ENCODE peak calls at places on chromosome 5, in seven cellular contexts. One of them, this sample, is unnamed.

GRCh38 chr5:167284491-167284890 is 1007.0 kb upstream of the WWC1 start:
- DNase-seq in H9: no peak
- DNase-seq in mammary epithelial cell: peak; percentile 9
- DNase-seq in fibroblast of lung: peak; percentile 64
- DNase-seq in astrocyte: peak; percentile 49
- DNase-seq in colonic mucosa: no peak
- DNase-seq in IMR-90: peak; percentile 70
- DNase-seq in this sample: no peak

GRCh38 chr5:32618962-32619361 is 33.6 kb downstream of the SUB1 start:
- DNase-seq in colonic mucosa: no peak
- DNase-seq in IMR-90: no peak
- DNase-seq in mammary epithelial cell: no peak
- DNase-seq in astrocyte: no peak
- DNase-seq in H9: no peak
- DNase-seq in fibroblast of lung: no peak
- DNase-seq in this sample: no peak

GRCh38 chr5:20331826-20332225 is 343.8 kb upstream of the CDH18 start:
- DNase-seq in IMR-90: no peak
- DNase-seq in astrocyte: no peak
- DNase-seq in mammary epithelial cell: peak; percentile 21
- DNase-seq in H9: no peak
- DNase-seq in colonic mucosa: no peak
- DNase-seq in fibroblast of lung: no peak
- DNase-seq in this sample: no peak

GRCh38 chr5:156971415-156971814 is 8.4 kb upstream of the TIMD4 start:
- DNase-seq in fibroblast of lung: no peak
- DNase-seq in mammary epithelial cell: no peak
- DNase-seq in colonic mucosa: no peak
- DNase-seq in H9: no peak
- DNase-seq in IMR-90: no peak
- DNase-seq in astrocyte: no peak
- DNase-seq in this sample: no peak

GRCh38 chr5:173944512-173944911 is 44.5 kb upstream of the C5orf47 start:
- DNase-seq in colonic mucosa: no peak
- DNase-seq in IMR-90: no peak
- DNase-seq in mammary epithelial cell: no peak
- DNase-seq in astrocyte: no peak
- DNase-seq in fibroblast of lung: no peak
- DNase-seq in H9: no peak
- DNase-seq in this sample: no peak

GRCh38 chr5:6448622-6449464 is at the start of gene UBE2QL1:
- DNase-seq in H9: peak; percentile 45
- DNase-seq in IMR-90: no peak
- DNase-seq in mammary epithelial cell: peak; percentile 21
- DNase-seq in colonic mucosa: no peak
- DNase-seq in fibroblast of lung: peak; percentile 6
- DNase-seq in astrocyte: no peak
- DNase-seq in this sample: no peak

GRCh38 chr5:74950836-74951515 is 84.8 kb upstream of the FAM169A start:
- DNase-seq in H9: no peak
- DNase-seq in colonic mucosa: no peak
- DNase-seq in IMR-90: peak; percentile 38
- DNase-seq in fibroblast of lung: no peak
- DNase-seq in astrocyte: no peak
- DNase-seq in mammary epithelial cell: no peak
- DNase-seq in this sample: no peak

GRCh38 chr5:82544004-82544403 is 265.9 kb upstream of the RPS23 start:
- DNase-seq in IMR-90: no peak
- DNase-seq in colonic mucosa: no peak
- DNase-seq in H9: no peak
- DNase-seq in mammary epithelial cell: no peak
- DNase-seq in astrocyte: no peak
- DNase-seq in fibroblast of lung: no peak
- DNase-seq in this sample: no peak

GRCh38 chr5:38500861-38501260 is 55.6 kb downstream of the LIFR start:
- DNase-seq in astrocyte: peak; percentile 49
- DNase-seq in fibroblast of lung: peak; percentile 54
- DNase-seq in IMR-90: peak; percentile 76
- DNase-seq in colonic mucosa: no peak
- DNase-seq in mammary epithelial cell: peak; percentile 19
- DNase-seq in H9: no peak
- DNase-seq in this sample: no peak

GRCh38 chr5:127656825-127657224 is 7.9 kb downstream of the CTXN3 start:
- DNase-seq in H9: no peak
- DNase-seq in colonic mucosa: no peak
- DNase-seq in fibroblast of lung: no peak
- DNase-seq in mammary epithelial cell: no peak
- DNase-seq in astrocyte: no peak
- DNase-seq in IMR-90: no peak
- DNase-seq in this sample: no peak

DNA sequence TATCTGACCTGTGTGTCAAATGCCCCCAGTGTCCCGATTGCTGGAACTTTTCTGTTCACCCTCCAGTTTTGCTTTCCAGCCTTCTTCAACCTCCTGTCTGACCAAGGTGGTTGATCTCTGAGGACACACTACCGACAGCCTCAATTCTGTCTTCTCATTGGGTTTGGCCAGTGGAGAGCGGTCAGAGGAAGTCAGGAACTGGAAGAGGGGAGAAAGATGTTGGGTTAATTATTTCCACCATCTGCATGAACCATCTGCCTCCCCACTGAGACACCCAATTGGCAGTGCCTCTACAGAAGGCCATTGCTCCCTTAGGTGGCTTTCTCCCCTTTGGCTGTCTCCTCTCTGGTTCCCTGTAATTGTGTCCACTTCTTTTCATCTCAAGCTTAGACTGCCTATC is 154.3 kb upstream of the RAI14 start:
- DNase-seq in astrocyte: no peak
- DNase-seq in fibroblast of lung: no peak
- DNase-seq in colonic mucosa: no peak
- DNase-seq in mammary epithelial cell: no peak
- DNase-seq in IMR-90: no peak
- DNase-seq in H9: no peak
- DNase-seq in this sample: no peak
- H3K27ac ChIP-seq in astrocyte: no peak overlapping the region
- H3K27ac ChIP-seq in fibroblast of lung: no peak overlapping the region
- H3K27ac ChIP-seq in colonic mucosa: no peak overlapping the region
- H3K27ac ChIP-seq in mammary epithelial cell: no peak overlapping the region
- H3K27ac ChIP-seq in IMR-90: no peak overlapping the region
- H3K27ac ChIP-seq in H9: no peak overlapping the region
- H3K27ac ChIP-seq in this sample: no peak overlapping the region

GRCh38 chr5:176533390-176533789 is 3.8 kb downstream of the RNF44 start:
- DNase-seq in H9: no peak
- DNase-seq in astrocyte: no peak
- DNase-seq in mammary epithelial cell: no peak
- DNase-seq in IMR-90: no peak
- DNase-seq in colonic mucosa: no peak
- DNase-seq in fibroblast of lung: no peak
- DNase-seq in this sample: peak; percentile 66
- H3K4me1 ChIP-seq in H9: no peaks in the 10 kb centered on the region
- H3K4me1 ChIP-seq in astrocyte: peaks cover 31% of the 10 kb centered on the region
- H3K4me1 ChIP-seq in mammary epithelial cell: peaks cover 50% of the 10 kb centered on the region
- H3K4me1 ChIP-seq in IMR-90: peaks cover 24% of the 10 kb centered on the region
- H3K4me1 ChIP-seq in colonic mucosa: peaks cover 22% of the 10 kb centered on the region
- H3K4me1 ChIP-seq in fibroblast of lung: peaks cover 18% of the 10 kb centered on the region
- H3K4me1 ChIP-seq in this sample: peaks cover 13% of the 10 kb centered on the region

DNA sequence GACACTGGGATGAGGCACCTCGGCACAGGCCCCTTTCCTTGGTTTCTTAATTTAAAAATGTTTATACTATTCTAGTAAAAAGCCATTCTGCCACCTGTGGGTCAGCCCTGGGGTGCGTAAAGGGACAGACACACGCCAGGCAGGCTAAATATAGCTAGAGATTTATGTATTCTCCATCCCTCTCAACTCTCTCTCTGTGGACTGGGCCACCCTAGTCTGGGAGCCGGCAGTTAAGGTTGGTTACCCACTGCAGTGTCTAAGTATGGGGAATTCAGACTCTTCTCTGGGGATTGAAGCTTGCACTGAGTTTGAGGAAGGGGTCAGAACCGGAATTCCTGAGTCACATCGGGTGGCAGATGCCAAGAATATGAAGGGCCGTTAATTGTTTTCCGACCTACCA is 1.9 kb downstream of the NEURL1B start:
- DNase-seq in colonic mucosa: no peak
- DNase-seq in fibroblast of lung: no peak
- DNase-seq in mammary epithelial cell: no peak
- DNase-seq in astrocyte: no peak
- DNase-seq in H9: no peak
- DNase-seq in IMR-90: no peak
- DNase-seq in this sample: no peak
- H3K9ac ChIP-seq in colonic mucosa: peak overlapping the region; percentile 85
- H3K9ac ChIP-seq in fibroblast of lung: no peak overlapping the region
- H3K9ac ChIP-seq in mammary epithelial cell: no peak overlapping the region
- H3K9ac ChIP-seq in astrocyte: no peak overlapping the region
- H3K9ac ChIP-seq in H9: no peak overlapping the region
- H3K9ac ChIP-seq in IMR-90: no peak overlapping the region
- H3K9ac ChIP-seq in this sample: peak overlapping the region; percentile 40

DNA sequence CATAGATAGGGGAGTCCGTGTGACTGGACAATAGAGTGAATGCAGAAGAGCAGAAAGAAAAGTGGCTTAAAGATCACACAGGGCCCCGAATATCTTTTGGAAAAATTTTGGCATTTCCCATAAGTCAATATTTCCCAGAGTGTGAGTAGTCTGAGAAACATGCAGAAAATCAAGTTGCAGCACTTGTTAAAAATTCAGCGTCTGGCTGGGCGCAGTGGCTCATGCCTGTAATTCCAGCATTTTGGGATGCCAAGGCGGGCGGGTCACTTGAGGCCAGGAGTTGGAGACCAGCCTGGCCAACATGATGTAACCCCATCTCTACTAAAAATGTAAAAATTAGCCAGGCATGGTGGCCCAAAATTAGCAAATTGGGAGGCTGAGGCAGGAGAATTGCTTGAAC is 227.0 kb downstream of the DRD1 start:
- DNase-seq in H9: no peak
- DNase-seq in fibroblast of lung: peak; percentile 37
- DNase-seq in IMR-90: peak; percentile 43
- DNase-seq in mammary epithelial cell: no peak
- DNase-seq in astrocyte: peak; percentile 82
- DNase-seq in colonic mucosa: no peak
- DNase-seq in this sample: no peak
- H3K27ac ChIP-seq in H9: no peak overlapping the region
- H3K27ac ChIP-seq in fibroblast of lung: no peak overlapping the region
- H3K27ac ChIP-seq in IMR-90: no peak overlapping the region
- H3K27ac ChIP-seq in mammary epithelial cell: no peak overlapping the region
- H3K27ac ChIP-seq in astrocyte: peak overlapping the region; percentile 48
- H3K27ac ChIP-seq in colonic mucosa: no peak overlapping the region
- H3K27ac ChIP-seq in this sample: no peak overlapping the region

GRCh38 chr5:135998889-135999288 is 29.9 kb upstream of the TGFBI start:
- DNase-seq in astrocyte: no peak
- DNase-seq in fibroblast of lung: no peak
- DNase-seq in colonic mucosa: no peak
- DNase-seq in H9: no peak
- DNase-seq in mammary epithelial cell: no peak
- DNase-seq in IMR-90: no peak
- DNase-seq in this sample: no peak

GRCh38 chr5:135999396-136000139 is 29.2 kb upstream of the TGFBI start:
- DNase-seq in IMR-90: peak; percentile 97
- DNase-seq in colonic mucosa: no peak
- DNase-seq in H9: no peak
- DNase-seq in mammary epithelial cell: peak; percentile 60
- DNase-seq in astrocyte: peak; percentile 96
- DNase-seq in fibroblast of lung: peak; percentile 92
- DNase-seq in this sample: no peak

GRCh38 chr5:136000937-136001336 is 27.9 kb upstream of the TGFBI start:
- DNase-seq in fibroblast of lung: no peak
- DNase-seq in colonic mucosa: no peak
- DNase-seq in H9: no peak
- DNase-seq in mammary epithelial cell: no peak
- DNase-seq in astrocyte: no peak
- DNase-seq in IMR-90: no peak
- DNase-seq in this sample: no peak

GRCh38 chr5:136001531-136001930 is 27.3 kb upstream of the TGFBI start:
- DNase-seq in H9: no peak
- DNase-seq in fibroblast of lung: peak; percentile 81
- DNase-seq in mammary epithelial cell: no peak
- DNase-seq in astrocyte: peak; percentile 79
- DNase-seq in colonic mucosa: no peak
- DNase-seq in IMR-90: peak; percentile 35
- DNase-seq in this sample: no peak

DNA sequence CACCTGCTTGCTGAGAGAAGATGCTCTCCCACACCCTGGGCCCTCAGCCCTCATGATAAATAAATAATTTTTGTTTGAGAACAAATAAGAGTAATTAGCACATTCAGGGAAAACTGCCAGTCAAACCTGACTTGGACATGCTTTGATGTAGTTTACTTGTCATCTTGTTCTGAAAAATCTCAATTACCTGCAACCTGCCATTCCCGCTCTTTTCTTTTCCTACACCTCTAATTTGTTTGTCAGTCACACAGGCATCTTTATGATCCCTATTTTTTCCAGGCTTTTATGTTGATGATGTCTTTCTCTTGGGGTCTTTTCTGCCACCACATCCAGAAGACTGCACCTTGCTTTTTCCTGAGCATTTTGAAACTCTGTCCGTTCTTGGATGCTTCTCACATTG is 28.6 kb upstream of the TGFBI start:
- DNase-seq in astrocyte: no peak
- DNase-seq in colonic mucosa: no peak
- DNase-seq in IMR-90: no peak
- DNase-seq in H9: no peak
- DNase-seq in fibroblast of lung: no peak
- DNase-seq in mammary epithelial cell: no peak
- DNase-seq in this sample: no peak
- H3K4me1 ChIP-seq in astrocyte: peaks cover 47% of the 10 kb centered on the region
- H3K4me1 ChIP-seq in colonic mucosa: no peaks in the 10 kb centered on the region
- H3K4me1 ChIP-seq in IMR-90: peaks cover 32% of the 10 kb centered on the region
- H3K4me1 ChIP-seq in H9: no peaks in the 10 kb centered on the region
- H3K4me1 ChIP-seq in fibroblast of lung: peaks cover 18% of the 10 kb centered on the region
- H3K4me1 ChIP-seq in mammary epithelial cell: peaks cover 14% of the 10 kb centered on the region
- H3K4me1 ChIP-seq in this sample: no peaks in the 10 kb centered on the region

GRCh38 chr5:3197237-3197636 is 398.4 kb upstream of the IRX1 start:
- DNase-seq in mammary epithelial cell: no peak
- DNase-seq in astrocyte: no peak
- DNase-seq in H9: no peak
- DNase-seq in colonic mucosa: no peak
- DNase-seq in IMR-90: no peak
- DNase-seq in fibroblast of lung: no peak
- DNase-seq in this sample: no peak
- H3K9ac ChIP-seq in mammary epithelial cell: no peak overlapping the region
- H3K9ac ChIP-seq in astrocyte: peak overlapping the region; percentile 16
- H3K9ac ChIP-seq in H9: no peak overlapping the region
- H3K9ac ChIP-seq in colonic mucosa: no peak overlapping the region
- H3K9ac ChIP-seq in IMR-90: no peak overlapping the region
- H3K9ac ChIP-seq in fibroblast of lung: no peak overlapping the region
- H3K9ac ChIP-seq in this sample: no peak overlapping the region

GRCh38 chr5:149799965-149800516 is 69.9 kb downstream of the PPARGC1B start:
- DNase-seq in mammary epithelial cell: no peak
- DNase-seq in colonic mucosa: peak; percentile 70
- DNase-seq in astrocyte: no peak
- DNase-seq in H9: no peak
- DNase-seq in fibroblast of lung: no peak
- DNase-seq in IMR-90: no peak
- DNase-seq in this sample: no peak
- H3K27ac ChIP-seq in mammary epithelial cell: no peak overlapping the region
- H3K27ac ChIP-seq in colonic mucosa: peak overlapping the region; percentile 45
- H3K27ac ChIP-seq in astrocyte: no peak overlapping the region
- H3K27ac ChIP-seq in H9: no peak overlapping the region
- H3K27ac ChIP-seq in fibroblast of lung: no peak overlapping the region
- H3K27ac ChIP-seq in IMR-90: no peak overlapping the region
- H3K27ac ChIP-seq in this sample: no peak overlapping the region